ENCODE peak calls at places on chromosomes 1 and 21, in six cellular contexts. One of them, this sample, is unnamed. For H3K4me1, the result is how much of the 10 kb centered on the place peaks cover.

GRCh38 chr1:110390692-110391232 is at the start of gene SLC16A4:
- DNase-seq in aorta: no peak
- DNase-seq in CD4-positive, alpha-beta memory T cell: no peak
- DNase-seq in left ventricle myocardium inferior: no peak
- DNase-seq in cardiac muscle cell: no peak
- DNase-seq in psoas muscle: no peak
- DNase-seq in this sample: no peak

GRCh38 chr1:157377216-157377821 is 175.0 kb downstream of the FCRL5 start:
- DNase-seq in aorta: no peak
- DNase-seq in psoas muscle: no peak
- DNase-seq in cardiac muscle cell: peak
- DNase-seq in left ventricle myocardium inferior: no peak
- DNase-seq in CD4-positive, alpha-beta memory T cell: no peak
- DNase-seq in this sample: no peak

GRCh38 chr21:36491191-36491916 is 11.4 kb upstream of the CLDN14 start:
- DNase-seq in aorta: no peak
- DNase-seq in left ventricle myocardium inferior: no peak
- DNase-seq in CD4-positive, alpha-beta memory T cell: no peak
- DNase-seq in psoas muscle: no peak
- DNase-seq in cardiac muscle cell: no peak
- DNase-seq in this sample: no peak

GRCh38 chr1:161241682-161242081 is 3.7 kb upstream of the NR1I3 start:
- DNase-seq in aorta: no peak
- DNase-seq in CD4-positive, alpha-beta memory T cell: no peak
- DNase-seq in left ventricle myocardium inferior: no peak
- DNase-seq in cardiac muscle cell: no peak
- DNase-seq in psoas muscle: no peak
- DNase-seq in this sample: no peak

GRCh38 chr1:67614511-67614934 is 70.5 kb upstream of the GADD45A start:
- DNase-seq in CD4-positive, alpha-beta memory T cell: no peak
- DNase-seq in psoas muscle: no peak
- DNase-seq in aorta: no peak
- DNase-seq in cardiac muscle cell: no peak
- DNase-seq in left ventricle myocardium inferior: no peak
- DNase-seq in this sample: no peak

GRCh38 chr1:225532240-225532944 is 104.6 kb upstream of the LBR start:
- DNase-seq in cardiac muscle cell: no peak
- DNase-seq in psoas muscle: no peak
- DNase-seq in aorta: no peak
- DNase-seq in left ventricle myocardium inferior: no peak
- DNase-seq in CD4-positive, alpha-beta memory T cell: no peak
- DNase-seq in this sample: no peak

GRCh38 chr1:13619909-13620308 is 36.3 kb downstream of the PDPN start:
- DNase-seq in left ventricle myocardium inferior: no peak
- DNase-seq in CD4-positive, alpha-beta memory T cell: no peak
- DNase-seq in aorta: no peak
- DNase-seq in cardiac muscle cell: no peak
- DNase-seq in psoas muscle: no peak
- DNase-seq in this sample: peak

GRCh38 chr1:47963093-47963492 is 34.1 kb downstream of the TRABD2B start:
- DNase-seq in aorta: no peak
- DNase-seq in left ventricle myocardium inferior: no peak
- DNase-seq in CD4-positive, alpha-beta memory T cell: no peak
- DNase-seq in cardiac muscle cell: no peak
- DNase-seq in psoas muscle: no peak
- DNase-seq in this sample: no peak

GRCh38 chr1:110258734-110259133 is 48.6 kb downstream of the KCNC4 start:
- DNase-seq in aorta: no peak
- DNase-seq in cardiac muscle cell: no peak
- DNase-seq in CD4-positive, alpha-beta memory T cell: no peak
- DNase-seq in psoas muscle: no peak
- DNase-seq in left ventricle myocardium inferior: no peak
- DNase-seq in this sample: no peak

GRCh38 chr1:164784960-164785359 is 226.0 kb downstream of the PBX1 start:
- DNase-seq in CD4-positive, alpha-beta memory T cell: no peak
- DNase-seq in left ventricle myocardium inferior: no peak
- DNase-seq in psoas muscle: no peak
- DNase-seq in aorta: no peak
- DNase-seq in cardiac muscle cell: no peak
- DNase-seq in this sample: no peak

GRCh38 chr21:18369115-18369514 is 34.5 kb downstream of the TMPRSS15 start:
- DNase-seq in left ventricle myocardium inferior: no peak
- DNase-seq in cardiac muscle cell: peak
- DNase-seq in aorta: no peak
- DNase-seq in psoas muscle: no peak
- DNase-seq in CD4-positive, alpha-beta memory T cell: no peak
- DNase-seq in this sample: no peak

DNA sequence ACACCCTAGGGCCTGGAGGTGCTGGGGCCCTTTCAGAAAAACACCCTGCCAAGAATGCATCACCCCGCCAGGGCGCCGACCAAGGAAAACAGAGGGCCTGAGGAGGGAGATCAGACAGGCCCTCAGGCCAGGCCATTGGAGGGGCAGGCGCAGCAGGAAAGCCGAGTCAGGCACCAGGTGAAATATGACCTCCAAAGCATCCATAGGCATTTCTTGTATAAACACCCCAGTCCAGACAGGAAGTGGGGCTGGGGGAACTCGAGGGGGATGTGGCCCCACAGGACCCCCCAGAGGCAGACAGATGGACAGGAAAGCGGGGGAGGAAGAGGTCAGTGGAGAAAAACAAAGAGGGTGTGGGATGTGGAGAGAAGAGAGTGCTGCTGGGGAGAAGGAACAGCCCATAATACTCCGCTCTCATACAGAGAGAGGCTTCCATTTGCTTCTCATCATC is 18.2 kb downstream of the TRIM62 start:
- DNase-seq in left ventricle myocardium inferior: no peak
- DNase-seq in cardiac muscle cell: no peak
- DNase-seq in aorta: no peak
- DNase-seq in psoas muscle: no peak
- DNase-seq in CD4-positive, alpha-beta memory T cell: no peak
- DNase-seq in this sample: no peak
- H3K4me1 ChIP-seq in left ventricle myocardium inferior: under half
- H3K4me1 ChIP-seq in cardiac muscle cell: under half
- H3K4me1 ChIP-seq in aorta: under half
- H3K4me1 ChIP-seq in psoas muscle: under half
- H3K4me1 ChIP-seq in CD4-positive, alpha-beta memory T cell: under half
- H3K4me1 ChIP-seq in this sample: under half

GRCh38 chr1:155962599-155963211 is 15.6 kb downstream of the ARHGEF2 start:
- DNase-seq in psoas muscle: no peak
- DNase-seq in CD4-positive, alpha-beta memory T cell: no peak
- DNase-seq in aorta: peak
- DNase-seq in cardiac muscle cell: no peak
- DNase-seq in left ventricle myocardium inferior: no peak
- DNase-seq in this sample: peak
- H3K4me1 ChIP-seq in psoas muscle: under half
- H3K4me1 ChIP-seq in CD4-positive, alpha-beta memory T cell: under half
- H3K4me1 ChIP-seq in aorta: under half
- H3K4me1 ChIP-seq in cardiac muscle cell: under half
- H3K4me1 ChIP-seq in left ventricle myocardium inferior: half or more
- H3K4me1 ChIP-seq in this sample: under half

GRCh38 chr1:174001573-174001972 is 20.6 kb downstream of the RC3H1 start:
- DNase-seq in aorta: no peak
- DNase-seq in CD4-positive, alpha-beta memory T cell: no peak
- DNase-seq in left ventricle myocardium inferior: no peak
- DNase-seq in psoas muscle: no peak
- DNase-seq in cardiac muscle cell: no peak
- DNase-seq in this sample: no peak
- H3K4me1 ChIP-seq in aorta: under half
- H3K4me1 ChIP-seq in CD4-positive, alpha-beta memory T cell: under half
- H3K4me1 ChIP-seq in left ventricle myocardium inferior: half or more
- H3K4me1 ChIP-seq in psoas muscle: under half
- H3K4me1 ChIP-seq in cardiac muscle cell: under half
- H3K4me1 ChIP-seq in this sample: under half

GRCh38 chr1:159007734-159008133 is 2.0 kb upstream of the IFI16 start:
- DNase-seq in left ventricle myocardium inferior: no peak
- DNase-seq in psoas muscle: no peak
- DNase-seq in cardiac muscle cell: no peak
- DNase-seq in aorta: no peak
- DNase-seq in CD4-positive, alpha-beta memory T cell: no peak
- DNase-seq in this sample: no peak

GRCh38 chr1:159010398-159010797 is 691 bp downstream of the IFI16 start:
- DNase-seq in CD4-positive, alpha-beta memory T cell: no peak
- DNase-seq in left ventricle myocardium inferior: no peak
- DNase-seq in psoas muscle: no peak
- DNase-seq in aorta: no peak
- DNase-seq in cardiac muscle cell: no peak
- DNase-seq in this sample: no peak

GRCh38 chr1:159008744-159009188 is 941 bp upstream of the IFI16 start:
- DNase-seq in psoas muscle: no peak
- DNase-seq in left ventricle myocardium inferior: no peak
- DNase-seq in aorta: no peak
- DNase-seq in CD4-positive, alpha-beta memory T cell: peak
- DNase-seq in cardiac muscle cell: no peak
- DNase-seq in this sample: no peak

GRCh38 chr1:159009704-159010361 is at the start of gene IFI16:
- DNase-seq in aorta: no peak
- DNase-seq in CD4-positive, alpha-beta memory T cell: peak
- DNase-seq in psoas muscle: no peak
- DNase-seq in cardiac muscle cell: no peak
- DNase-seq in left ventricle myocardium inferior: no peak
- DNase-seq in this sample: peak

DNA sequence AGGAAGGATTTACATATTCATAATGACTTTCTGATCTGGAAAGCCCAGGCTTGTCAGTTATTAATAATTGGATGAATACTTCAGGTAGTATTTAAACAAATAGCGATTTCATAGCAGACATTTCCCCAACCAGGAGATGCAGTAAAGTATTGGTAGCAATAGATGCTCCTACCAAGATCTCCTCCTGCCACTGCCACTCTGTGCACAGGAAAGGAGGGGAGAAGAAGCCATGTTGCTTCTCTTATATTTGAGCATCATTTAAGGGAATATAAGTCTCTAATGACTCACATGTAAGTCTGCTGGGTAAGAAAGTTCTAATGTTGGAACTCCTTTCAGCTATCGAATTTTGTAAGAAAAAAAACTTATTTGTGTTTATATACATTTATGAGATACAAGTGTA is 420 bp upstream of the IFI16 start:
- DNase-seq in aorta: no peak
- DNase-seq in cardiac muscle cell: no peak
- DNase-seq in left ventricle myocardium inferior: no peak
- DNase-seq in psoas muscle: no peak
- DNase-seq in CD4-positive, alpha-beta memory T cell: no peak
- DNase-seq in this sample: no peak
- H3K4me1 ChIP-seq in aorta: under half
- H3K4me1 ChIP-seq in cardiac muscle cell: under half
- H3K4me1 ChIP-seq in left ventricle myocardium inferior: half or more
- H3K4me1 ChIP-seq in psoas muscle: under half
- H3K4me1 ChIP-seq in CD4-positive, alpha-beta memory T cell: under half
- H3K4me1 ChIP-seq in this sample: under half

DNA sequence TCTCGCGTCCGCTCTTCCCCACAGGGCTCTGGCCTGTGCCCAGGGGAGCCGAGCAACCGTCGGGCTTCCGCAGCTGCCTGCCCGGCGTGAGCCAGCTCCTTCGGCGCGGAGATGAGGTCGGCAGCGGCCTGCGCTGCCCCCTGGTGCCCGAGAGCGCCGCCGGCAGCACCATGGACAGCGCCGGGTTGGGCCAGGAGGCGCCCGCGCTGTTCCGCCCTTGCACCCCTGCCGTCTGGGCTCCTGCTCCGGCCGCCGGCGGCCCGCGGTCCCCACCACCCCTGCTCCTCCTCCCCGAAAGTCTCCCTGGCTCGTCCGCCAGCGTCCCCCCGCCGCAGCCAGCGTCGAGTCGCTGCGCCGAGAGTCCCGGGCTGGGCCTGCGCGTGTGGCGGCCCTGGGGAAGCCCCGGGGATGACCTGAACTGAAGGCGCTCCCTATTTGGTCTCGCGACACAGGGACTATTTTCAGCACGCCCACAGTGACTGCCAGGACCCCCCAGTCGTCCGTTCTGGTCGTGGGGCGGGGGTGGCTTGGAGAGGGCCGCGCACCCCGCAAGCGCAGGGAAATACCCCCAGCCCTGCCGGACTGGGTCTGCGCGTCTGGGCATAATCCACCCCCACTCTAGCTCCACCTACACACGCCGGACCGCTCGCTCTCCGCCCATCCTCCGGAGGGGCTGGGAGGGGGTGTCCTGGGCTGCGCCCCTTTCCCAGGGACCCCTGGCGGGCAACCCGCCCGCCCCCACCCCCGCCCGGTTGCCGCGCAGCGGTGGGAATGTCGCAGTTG is 1.3 kb downstream of the HES3 start:
- DNase-seq in psoas muscle: peak
- DNase-seq in CD4-positive, alpha-beta memory T cell: peak
- DNase-seq in left ventricle myocardium inferior: peak
- DNase-seq in cardiac muscle cell: peak
- DNase-seq in aorta: peak
- DNase-seq in this sample: peak
- H3K4me1 ChIP-seq in psoas muscle: under half
- H3K4me1 ChIP-seq in CD4-positive, alpha-beta memory T cell: under half
- H3K4me1 ChIP-seq in left ventricle myocardium inferior: under half
- H3K4me1 ChIP-seq in cardiac muscle cell: under half
- H3K4me1 ChIP-seq in aorta: under half
- H3K4me1 ChIP-seq in this sample: under half

GRCh38 chr1:56965191-56965590 is 624 bp downstream of the C8B start:
- DNase-seq in aorta: no peak
- DNase-seq in CD4-positive, alpha-beta memory T cell: no peak
- DNase-seq in cardiac muscle cell: no peak
- DNase-seq in left ventricle myocardium inferior: no peak
- DNase-seq in psoas muscle: no peak
- DNase-seq in this sample: no peak

GRCh38 chr1:56967355-56967754 is 1.5 kb upstream of the C8B start:
- DNase-seq in cardiac muscle cell: no peak
- DNase-seq in left ventricle myocardium inferior: no peak
- DNase-seq in aorta: no peak
- DNase-seq in CD4-positive, alpha-beta memory T cell: no peak
- DNase-seq in psoas muscle: no peak
- DNase-seq in this sample: no peak

GRCh38 chr1:56967900-56968832 is 2.4 kb upstream of the C8B start:
- DNase-seq in psoas muscle: peak
- DNase-seq in left ventricle myocardium inferior: no peak
- DNase-seq in CD4-positive, alpha-beta memory T cell: no peak
- DNase-seq in aorta: no peak
- DNase-seq in cardiac muscle cell: peak
- DNase-seq in this sample: no peak

GRCh38 chr1:56965916-56966697 is at the start of gene C8B:
- DNase-seq in cardiac muscle cell: peak
- DNase-seq in CD4-positive, alpha-beta memory T cell: no peak
- DNase-seq in aorta: no peak
- DNase-seq in psoas muscle: no peak
- DNase-seq in left ventricle myocardium inferior: no peak
- DNase-seq in this sample: no peak

GRCh38 chr1:56966698-56966999 is 834 bp upstream of the C8B start:
- DNase-seq in psoas muscle: no peak
- DNase-seq in aorta: no peak
- DNase-seq in CD4-positive, alpha-beta memory T cell: no peak
- DNase-seq in cardiac muscle cell: no peak
- DNase-seq in left ventricle myocardium inferior: no peak
- DNase-seq in this sample: no peak
- H3K4me1 ChIP-seq in psoas muscle: under half
- H3K4me1 ChIP-seq in aorta: under half
- H3K4me1 ChIP-seq in CD4-positive, alpha-beta memory T cell: under half
- H3K4me1 ChIP-seq in cardiac muscle cell: under half
- H3K4me1 ChIP-seq in left ventricle myocardium inferior: under half
- H3K4me1 ChIP-seq in this sample: under half

DNA sequence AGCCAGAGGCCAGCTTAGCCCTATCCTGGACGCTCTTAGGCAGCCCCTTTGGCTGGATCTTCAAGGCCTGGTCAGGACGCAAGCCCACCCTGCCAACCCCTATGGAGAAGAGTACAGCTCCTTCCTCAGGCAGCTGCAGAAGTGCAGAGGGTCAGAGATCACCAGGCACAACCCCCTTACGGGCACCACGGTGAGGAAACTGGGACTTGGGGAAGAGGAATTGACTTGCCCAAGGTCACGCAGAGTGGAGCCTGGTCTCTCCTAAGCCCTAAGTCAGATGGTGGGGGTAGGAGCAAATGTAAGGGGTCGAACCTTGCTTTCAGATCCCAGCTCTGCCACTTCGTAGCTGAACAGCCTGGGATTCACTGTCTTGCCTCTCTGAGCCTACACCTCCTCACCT is 3.7 kb downstream of the E2F2 start:
- DNase-seq in left ventricle myocardium inferior: no peak
- DNase-seq in aorta: no peak
- DNase-seq in CD4-positive, alpha-beta memory T cell: no peak
- DNase-seq in cardiac muscle cell: no peak
- DNase-seq in psoas muscle: no peak
- DNase-seq in this sample: no peak
- H3K4me1 ChIP-seq in left ventricle myocardium inferior: under half
- H3K4me1 ChIP-seq in aorta: under half
- H3K4me1 ChIP-seq in CD4-positive, alpha-beta memory T cell: half or more
- H3K4me1 ChIP-seq in cardiac muscle cell: under half
- H3K4me1 ChIP-seq in psoas muscle: under half
- H3K4me1 ChIP-seq in this sample: under half